ENCODE peak calls at places on chromosomes 5 and 9, in six cellular contexts. One of them, this sample, is unnamed.

GRCh38 chr5:143066556-143067281 is 296.5 kb downstream of the ARHGAP26 start:
- DNase-seq in GM12878: peak
- DNase-seq in ACHN: no peak
- DNase-seq in left lobe of liver: no peak
- DNase-seq in stimulated activated CD8-positive, alpha-beta memory T cell treated with anti-CD3 and anti-CD28 coated beads, Interleukin-4, amount 100 ng/mL, for 1 hour: no peak
- DNase-seq in A549: no peak
- DNase-seq in this sample: peak

GRCh38 chr9:94879230-94879629 is 152.7 kb downstream of the AOPEP start:
- DNase-seq in left lobe of liver: no peak
- DNase-seq in ACHN: no peak
- DNase-seq in stimulated activated CD8-positive, alpha-beta memory T cell treated with anti-CD3 and anti-CD28 coated beads, Interleukin-4, amount 100 ng/mL, for 1 hour: no peak
- DNase-seq in GM12878: no peak
- DNase-seq in A549: no peak
- DNase-seq in this sample: no peak

GRCh38 chr9:108776920-108777650 is 78.7 kb downstream of the ACTL7B start:
- DNase-seq in GM12878: no peak
- DNase-seq in stimulated activated CD8-positive, alpha-beta memory T cell treated with anti-CD3 and anti-CD28 coated beads, Interleukin-4, amount 100 ng/mL, for 1 hour: no peak
- DNase-seq in A549: no peak
- DNase-seq in ACHN: peak
- DNase-seq in left lobe of liver: no peak
- DNase-seq in this sample: no peak

GRCh38 chr9:9790216-9790872 is 822.5 kb downstream of the PTPRD start:
- DNase-seq in left lobe of liver: peak
- DNase-seq in GM12878: no peak
- DNase-seq in ACHN: peak
- DNase-seq in stimulated activated CD8-positive, alpha-beta memory T cell treated with anti-CD3 and anti-CD28 coated beads, Interleukin-4, amount 100 ng/mL, for 1 hour: no peak
- DNase-seq in A549: no peak
- DNase-seq in this sample: peak

GRCh38 chr5:145774442-145774841 is 60.7 kb downstream of the PRELID2 start:
- DNase-seq in ACHN: no peak
- DNase-seq in A549: no peak
- DNase-seq in left lobe of liver: no peak
- DNase-seq in GM12878: no peak
- DNase-seq in stimulated activated CD8-positive, alpha-beta memory T cell treated with anti-CD3 and anti-CD28 coated beads, Interleukin-4, amount 100 ng/mL, for 1 hour: no peak
- DNase-seq in this sample: no peak

GRCh38 chr9:130666393-130667116 is 2.2 kb downstream of the PRDM12 start:
- DNase-seq in left lobe of liver: no peak
- DNase-seq in GM12878: no peak
- DNase-seq in A549: no peak
- DNase-seq in stimulated activated CD8-positive, alpha-beta memory T cell treated with anti-CD3 and anti-CD28 coated beads, Interleukin-4, amount 100 ng/mL, for 1 hour: no peak
- DNase-seq in ACHN: no peak
- DNase-seq in this sample: no peak

GRCh38 chr5:61245486-61245885 is 83.2 kb upstream of the SMIM15 start:
- DNase-seq in A549: no peak
- DNase-seq in stimulated activated CD8-positive, alpha-beta memory T cell treated with anti-CD3 and anti-CD28 coated beads, Interleukin-4, amount 100 ng/mL, for 1 hour: no peak
- DNase-seq in left lobe of liver: no peak
- DNase-seq in ACHN: no peak
- DNase-seq in GM12878: no peak
- DNase-seq in this sample: peak

GRCh38 chr9:89797970-89798369 is 193.2 kb downstream of the GADD45G start:
- DNase-seq in ACHN: no peak
- DNase-seq in left lobe of liver: no peak
- DNase-seq in stimulated activated CD8-positive, alpha-beta memory T cell treated with anti-CD3 and anti-CD28 coated beads, Interleukin-4, amount 100 ng/mL, for 1 hour: no peak
- DNase-seq in GM12878: no peak
- DNase-seq in A549: no peak
- DNase-seq in this sample: no peak

GRCh38 chr5:132677191-132677590 is 3.4 kb downstream of the IL4 start:
- DNase-seq in left lobe of liver: no peak
- DNase-seq in GM12878: no peak
- DNase-seq in A549: peak
- DNase-seq in stimulated activated CD8-positive, alpha-beta memory T cell treated with anti-CD3 and anti-CD28 coated beads, Interleukin-4, amount 100 ng/mL, for 1 hour: no peak
- DNase-seq in ACHN: peak
- DNase-seq in this sample: no peak

GRCh38 chr9:123415593-123415930 is 59.6 kb downstream of the CRB2 start:
- DNase-seq in A549: no peak
- DNase-seq in stimulated activated CD8-positive, alpha-beta memory T cell treated with anti-CD3 and anti-CD28 coated beads, Interleukin-4, amount 100 ng/mL, for 1 hour: no peak
- DNase-seq in ACHN: no peak
- DNase-seq in left lobe of liver: no peak
- DNase-seq in GM12878: no peak
- DNase-seq in this sample: no peak

GRCh38 chr5:137075163-137075970 is 423.8 kb downstream of the SPOCK1 start:
- DNase-seq in A549: peak
- DNase-seq in GM12878: no peak
- DNase-seq in left lobe of liver: peak
- DNase-seq in ACHN: peak
- DNase-seq in stimulated activated CD8-positive, alpha-beta memory T cell treated with anti-CD3 and anti-CD28 coated beads, Interleukin-4, amount 100 ng/mL, for 1 hour: no peak
- DNase-seq in this sample: peak

GRCh38 chr5:91146221-91146620 is 236.9 kb downstream of the ARRDC3 start:
- DNase-seq in left lobe of liver: no peak
- DNase-seq in A549: no peak
- DNase-seq in ACHN: no peak
- DNase-seq in stimulated activated CD8-positive, alpha-beta memory T cell treated with anti-CD3 and anti-CD28 coated beads, Interleukin-4, amount 100 ng/mL, for 1 hour: no peak
- DNase-seq in GM12878: no peak
- DNase-seq in this sample: peak

GRCh38 chr5:34899066-34899465 is 16.2 kb downstream of the RAD1 start:
- DNase-seq in left lobe of liver: no peak
- DNase-seq in stimulated activated CD8-positive, alpha-beta memory T cell treated with anti-CD3 and anti-CD28 coated beads, Interleukin-4, amount 100 ng/mL, for 1 hour: no peak
- DNase-seq in GM12878: no peak
- DNase-seq in ACHN: no peak
- DNase-seq in A549: no peak
- DNase-seq in this sample: no peak

GRCh38 chr9:87180846-87181245 is 233.5 kb upstream of the GAS1 start:
- DNase-seq in ACHN: no peak
- DNase-seq in left lobe of liver: no peak
- DNase-seq in stimulated activated CD8-positive, alpha-beta memory T cell treated with anti-CD3 and anti-CD28 coated beads, Interleukin-4, amount 100 ng/mL, for 1 hour: no peak
- DNase-seq in A549: no peak
- DNase-seq in GM12878: no peak
- DNase-seq in this sample: no peak

GRCh38 chr5:14775857-14776256 is 95.7 kb downstream of the ANKH start:
- DNase-seq in stimulated activated CD8-positive, alpha-beta memory T cell treated with anti-CD3 and anti-CD28 coated beads, Interleukin-4, amount 100 ng/mL, for 1 hour: no peak
- DNase-seq in GM12878: no peak
- DNase-seq in left lobe of liver: no peak
- DNase-seq in ACHN: no peak
- DNase-seq in A549: no peak
- DNase-seq in this sample: no peak

GRCh38 chr9:76500056-76500455 is 41.1 kb downstream of the GCNT1 start:
- DNase-seq in A549: no peak
- DNase-seq in left lobe of liver: no peak
- DNase-seq in stimulated activated CD8-positive, alpha-beta memory T cell treated with anti-CD3 and anti-CD28 coated beads, Interleukin-4, amount 100 ng/mL, for 1 hour: no peak
- DNase-seq in ACHN: no peak
- DNase-seq in GM12878: no peak
- DNase-seq in this sample: no peak

GRCh38 chr9:82600536-82601271 is 462.2 kb downstream of the RASEF start:
- DNase-seq in GM12878: no peak
- DNase-seq in stimulated activated CD8-positive, alpha-beta memory T cell treated with anti-CD3 and anti-CD28 coated beads, Interleukin-4, amount 100 ng/mL, for 1 hour: no peak
- DNase-seq in left lobe of liver: no peak
- DNase-seq in ACHN: no peak
- DNase-seq in A549: no peak
- DNase-seq in this sample: no peak

GRCh38 chr5:172860520-172861443 is 26.7 kb downstream of the ERGIC1 start:
- DNase-seq in A549: no peak
- DNase-seq in left lobe of liver: peak
- DNase-seq in stimulated activated CD8-positive, alpha-beta memory T cell treated with anti-CD3 and anti-CD28 coated beads, Interleukin-4, amount 100 ng/mL, for 1 hour: no peak
- DNase-seq in GM12878: no peak
- DNase-seq in ACHN: no peak
- DNase-seq in this sample: no peak

GRCh38 chr5:35826056-35826455 is 30.6 kb upstream of the IL7R start:
- DNase-seq in stimulated activated CD8-positive, alpha-beta memory T cell treated with anti-CD3 and anti-CD28 coated beads, Interleukin-4, amount 100 ng/mL, for 1 hour: no peak
- DNase-seq in left lobe of liver: no peak
- DNase-seq in ACHN: no peak
- DNase-seq in GM12878: no peak
- DNase-seq in A549: no peak
- DNase-seq in this sample: no peak

GRCh38 chr5:159449925-159450324 is 119.6 kb upstream of the IL12B start:
- DNase-seq in stimulated activated CD8-positive, alpha-beta memory T cell treated with anti-CD3 and anti-CD28 coated beads, Interleukin-4, amount 100 ng/mL, for 1 hour: no peak
- DNase-seq in ACHN: peak
- DNase-seq in left lobe of liver: no peak
- DNase-seq in GM12878: no peak
- DNase-seq in A549: peak
- DNase-seq in this sample: no peak

GRCh38 chr5:59236996-59237395 is 654.1 kb downstream of the RAB3C start:
- DNase-seq in left lobe of liver: no peak
- DNase-seq in A549: no peak
- DNase-seq in GM12878: no peak
- DNase-seq in ACHN: no peak
- DNase-seq in stimulated activated CD8-positive, alpha-beta memory T cell treated with anti-CD3 and anti-CD28 coated beads, Interleukin-4, amount 100 ng/mL, for 1 hour: no peak
- DNase-seq in this sample: no peak

GRCh38 chr9:92770005-92770995 is 5.7 kb upstream of the BICD2 start:
- DNase-seq in left lobe of liver: no peak
- DNase-seq in A549: no peak
- DNase-seq in ACHN: no peak
- DNase-seq in GM12878: no peak
- DNase-seq in stimulated activated CD8-positive, alpha-beta memory T cell treated with anti-CD3 and anti-CD28 coated beads, Interleukin-4, amount 100 ng/mL, for 1 hour: no peak
- DNase-seq in this sample: peak

GRCh38 chr5:150155258-150156032 is at the start of gene PDGFRB:
- DNase-seq in stimulated activated CD8-positive, alpha-beta memory T cell treated with anti-CD3 and anti-CD28 coated beads, Interleukin-4, amount 100 ng/mL, for 1 hour: peak
- DNase-seq in GM12878: no peak
- DNase-seq in A549: no peak
- DNase-seq in ACHN: peak
- DNase-seq in left lobe of liver: peak
- DNase-seq in this sample: peak

GRCh38 chr5:155147222-155147621 is 133.7 kb downstream of the KIF4B start:
- DNase-seq in ACHN: no peak
- DNase-seq in left lobe of liver: no peak
- DNase-seq in A549: no peak
- DNase-seq in stimulated activated CD8-positive, alpha-beta memory T cell treated with anti-CD3 and anti-CD28 coated beads, Interleukin-4, amount 100 ng/mL, for 1 hour: no peak
- DNase-seq in GM12878: no peak
- DNase-seq in this sample: peak

GRCh38 chr9:89000973-89001916 is 10.0 kb downstream of the S1PR3 start:
- DNase-seq in ACHN: peak
- DNase-seq in left lobe of liver: peak
- DNase-seq in A549: peak
- DNase-seq in GM12878: no peak
- DNase-seq in stimulated activated CD8-positive, alpha-beta memory T cell treated with anti-CD3 and anti-CD28 coated beads, Interleukin-4, amount 100 ng/mL, for 1 hour: peak
- DNase-seq in this sample: peak

GRCh38 chr9:121771851-121772599 is 120.6 kb downstream of the DAB2IP start:
- DNase-seq in A549: no peak
- DNase-seq in GM12878: no peak
- DNase-seq in stimulated activated CD8-positive, alpha-beta memory T cell treated with anti-CD3 and anti-CD28 coated beads, Interleukin-4, amount 100 ng/mL, for 1 hour: no peak
- DNase-seq in ACHN: no peak
- DNase-seq in left lobe of liver: no peak
- DNase-seq in this sample: no peak

GRCh38 chr9:6506571-6506970 is 93.6 kb downstream of the UHRF2 start:
- DNase-seq in GM12878: no peak
- DNase-seq in ACHN: no peak
- DNase-seq in A549: no peak
- DNase-seq in left lobe of liver: no peak
- DNase-seq in stimulated activated CD8-positive, alpha-beta memory T cell treated with anti-CD3 and anti-CD28 coated beads, Interleukin-4, amount 100 ng/mL, for 1 hour: no peak
- DNase-seq in this sample: no peak

GRCh38 chr9:129237804-129238203 is 59.7 kb upstream of the IER5L start:
- DNase-seq in GM12878: no peak
- DNase-seq in A549: no peak
- DNase-seq in ACHN: no peak
- DNase-seq in left lobe of liver: no peak
- DNase-seq in stimulated activated CD8-positive, alpha-beta memory T cell treated with anti-CD3 and anti-CD28 coated beads, Interleukin-4, amount 100 ng/mL, for 1 hour: no peak
- DNase-seq in this sample: no peak

GRCh38 chr5:40074801-40075200 is 604.9 kb upstream of the PTGER4 start:
- DNase-seq in A549: no peak
- DNase-seq in ACHN: no peak
- DNase-seq in GM12878: no peak
- DNase-seq in left lobe of liver: no peak
- DNase-seq in stimulated activated CD8-positive, alpha-beta memory T cell treated with anti-CD3 and anti-CD28 coated beads, Interleukin-4, amount 100 ng/mL, for 1 hour: no peak
- DNase-seq in this sample: no peak